ENCODE peak calls at places on chromosome 6, in nine cellular contexts. O is IMR-90, V is prostate gland, A is ovary, K is A549, D is Peyer's patch, H is body of pancreas, E is adrenal gland, Q is esophagus squamous epithelium. R is an unnamed sample.
A peak's percentile ranks its signal among the peaks of the same experiment; 100 is the strongest.

GRCh38 chr6:48957781-48958180 is 505.3 kb downstream of the MMUT start:
- DNase-seq in O (peak; percentile 2), V (no peak), A (no peak), K (no peak), D (no peak), H (no peak), E (no peak), Q (no peak), R (no peak)

GRCh38 chr6:138013949-138014348 is 93.3 kb downstream of the PERP start:
- DNase-seq in O (no peak), V (peak; percentile 63), A (no peak), K (no peak), D (no peak), H (no peak), E (no peak), Q (no peak), R (no peak)

GRCh38 chr6:160882741-160883340 is 108.7 kb upstream of the MAP3K4 start:
- DNase-seq in O (no peak), V (no peak), A (no peak), K (no peak), D (no peak), H (no peak), E (no peak), Q (no peak), R (no peak)

GRCh38 chr6:43698584-43699349 is 11.2 kb upstream of the MRPS18A start:
- DNase-seq in O (peak; percentile 64), V (no peak), A (peak; percentile 55), K (peak; percentile 42), D (peak; percentile 59), H (peak; percentile 73), E (peak; percentile 70), Q (no peak), R (peak; percentile 47)

GRCh38 chr6:24524801-24525200 is 30.0 kb downstream of the ALDH5A1 start:
- DNase-seq in O (peak; percentile 59), V (no peak), A (no peak), K (peak; percentile 58), D (no peak), H (no peak), E (no peak), Q (no peak), R (peak; percentile 13)

GRCh38 chr6:39752835-39753744 is 27.9 kb upstream of the KIF6 start:
- DNase-seq in O (no peak), V (no peak), A (no peak), K (no peak), D (no peak), H (no peak), E (no peak), Q (no peak), R (no peak)

GRCh38 chr6:41645007-41645618 is 6.8 kb downstream of the MDFI start:
- DNase-seq in O (no peak), V (no peak), A (no peak), K (no peak), D (no peak), H (no peak), E (no peak), Q (no peak), R (no peak)

GRCh38 chr6:7568021-7568420 is 22.0 kb upstream of the SNRNP48 start:
- DNase-seq in O (peak; percentile 58), V (no peak), A (no peak), K (no peak), D (no peak), H (no peak), E (no peak), Q (no peak), R (no peak)

GRCh38 chr6:35388023-35388422 is 45.7 kb downstream of the PPARD start:
- DNase-seq in O (no peak), V (no peak), A (no peak), K (no peak), D (no peak), H (no peak), E (no peak), Q (no peak), R (no peak)

GRCh38 chr6:71965404-71965803 is 79.1 kb downstream of the RIMS1 start:
- DNase-seq in O (no peak), V (no peak), A (no peak), K (no peak), D (no peak), H (no peak), E (no peak), Q (no peak), R (no peak)

GRCh38 chr6:36769676-36770499 is 69.4 kb downstream of the CPNE5 start:
- DNase-seq in O (peak; percentile 51), V (no peak), A (no peak), K (no peak), D (peak; percentile 58), H (no peak), E (peak; percentile 35), Q (no peak), R (peak; percentile 76)

GRCh38 chr6:158031445-158032353 is 50.0 kb downstream of the SYNJ2 start:
- DNase-seq in O (peak; percentile 89), V (no peak), A (no peak), K (peak; percentile 68), D (peak; percentile 62), H (no peak), E (peak; percentile 73), Q (no peak), R (peak; percentile 64)

GRCh38 chr6:110528051-110528929 is 51.9 kb upstream of the SLC22A16 start:
- DNase-seq in O (peak; percentile 88), V (peak; percentile 73), A (peak; percentile 43), K (peak; percentile 49), D (peak; percentile 76), H (peak; percentile 55), E (peak; percentile 40), Q (no peak), R (peak; percentile 21)

GRCh38 chr6:122187186-122187585 is 212.3 kb upstream of the HSF2 start:
- DNase-seq in O (no peak), V (no peak), A (no peak), K (no peak), D (no peak), H (no peak), E (no peak), Q (no peak), R (no peak)

GRCh38 chr6:111208928-111209327 is 121.6 kb downstream of the SLC16A10 start:
- DNase-seq in O (no peak), V (no peak), A (no peak), K (no peak), D (no peak), H (no peak), E (no peak), Q (no peak), R (no peak)

GRCh38 chr6:166540631-166541331 is 45.7 kb downstream of the RAMACL start:
- DNase-seq in O (peak; percentile 17), V (no peak), A (no peak), K (no peak), D (peak; percentile 72), H (no peak), E (no peak), Q (peak; percentile 5), R (peak; percentile 35)

GRCh38 chr6:15511248-15512125 is 151.3 kb downstream of the DTNBP1 start:
- DNase-seq in O (no peak), V (no peak), A (no peak), K (no peak), D (no peak), H (no peak), E (peak; percentile 85), Q (no peak), R (no peak)
- TF ChIP-seq POLR2A in O (no peak), V (no peak), A (no peak), K (no peak), D (no peak), H (no peak), E (no peak), Q (no peak), R (no peak)

DNA sequence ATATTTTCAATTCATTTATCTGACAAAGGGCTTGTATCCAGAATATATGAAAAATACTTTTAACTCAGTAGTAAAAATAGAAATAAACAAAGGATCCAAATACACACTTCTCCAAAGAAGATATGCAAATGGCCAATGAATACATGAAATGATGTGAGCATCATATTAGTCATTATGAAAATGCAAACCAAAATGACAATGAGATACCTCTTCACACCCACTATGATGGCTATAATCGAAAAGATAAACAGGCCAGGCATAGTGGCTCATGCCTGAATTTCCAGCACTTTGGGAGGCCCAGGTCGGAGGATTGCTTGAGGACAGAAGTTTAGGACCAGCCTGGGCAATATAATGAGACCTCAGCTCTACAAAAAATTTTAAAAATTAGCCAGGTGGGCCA is 33.8 kb upstream of the SMAP1 start:
- DNase-seq in O (no peak), V (no peak), A (no peak), K (no peak), D (no peak), H (no peak), E (no peak), Q (no peak), R (no peak)
- TF ChIP-seq POLR2A in O (no peak), V (no peak), A (no peak), K (no peak), D (no peak), H (no peak), E (no peak), Q (no peak), R (no peak)

GRCh38 chr6:142944126-142945066 is 580 bp downstream of the HIVEP2 start:
- DNase-seq in O (peak; percentile 90), V (peak; percentile 79), A (peak; percentile 96), K (peak; percentile 69), D (peak; percentile 94), H (peak; percentile 88), E (peak; percentile 92), Q (peak; percentile 48), R (peak; percentile 42)

GRCh38 chr6:142943746-142944125 is 1.2 kb downstream of the HIVEP2 start:
- DNase-seq in O (peak; percentile 48), V (peak; percentile 7), A (peak; percentile 43), K (peak; percentile 13), D (peak; percentile 65), H (no peak), E (peak; percentile 16), Q (no peak), R (no peak)

GRCh38 chr6:142945446-142946180 is 637 bp upstream of the HIVEP2 start:
- DNase-seq in O (no peak), V (peak; percentile 20), A (peak; percentile 84), K (peak; percentile 59), D (peak; percentile 79), H (peak; percentile 68), E (peak; percentile 71), Q (no peak), R (peak; percentile 37)

GRCh38 chr6:142946181-142946923 is 1.4 kb upstream of the HIVEP2 start:
- DNase-seq in O (peak; percentile 98), V (peak; percentile 99), A (peak; percentile 99), K (peak; percentile 92), D (peak; percentile 96), H (peak; percentile 98), E (peak; percentile 99), Q (peak; percentile 61), R (peak; percentile 71)

DNA sequence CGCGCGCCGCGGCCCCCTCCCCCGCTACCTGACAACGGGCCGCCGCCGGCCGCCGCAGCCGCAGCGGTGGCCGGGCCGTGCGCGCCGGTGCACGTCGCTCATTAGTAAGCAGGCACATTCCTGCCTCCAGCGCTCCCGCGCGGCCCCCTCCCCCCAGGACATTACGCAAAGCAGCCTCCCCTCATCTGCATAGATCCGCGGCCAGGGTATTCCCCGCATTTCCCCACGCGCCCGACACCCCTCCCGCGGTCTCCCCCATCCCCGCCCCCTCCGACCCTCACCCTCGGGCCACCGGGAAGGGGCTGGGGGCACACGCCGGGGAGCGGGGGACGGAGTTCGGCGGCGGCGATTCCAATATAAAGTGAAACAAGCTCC is at the start of gene HIVEP2:
- DNase-seq in O (peak; percentile 87), V (peak; percentile 95), A (peak; percentile 93), K (peak; percentile 68), D (peak; percentile 96), H (peak; percentile 93), E (peak; percentile 93), Q (peak; percentile 28), R (peak; percentile 45)
- TF ChIP-seq POLR2A in O (peak; percentile 79), V (peak; percentile 16), A (peak; percentile 11), K (no peak), D (peak; percentile 25), H (no peak), E (no peak), Q (peak; percentile 23), R (peak; percentile 33)

GRCh38 chr6:30806581-30807183 is 62.3 kb upstream of the IER3 start:
- DNase-seq in O (no peak), V (no peak), A (no peak), K (peak; percentile 29), D (no peak), H (no peak), E (no peak), Q (no peak), R (no peak)
- TF ChIP-seq POLR2A in O (no peak), V (no peak), A (no peak), K (no peak), D (no peak), H (no peak), E (no peak), Q (no peak), R (no peak)